ENCODE peak calls at places on chromosome 12, in five cellular contexts. M, Z, L, E and N are unnamed samples.

GRCh38 chr12:44046732-44047417 is 211.0 kb downstream of the TMEM117 start:
- DNase-seq in M (no peak), Z (no peak), L (no peak), E (no peak), N (no peak)

GRCh38 chr12:121232163-121232562 is 22.2 kb downstream of the P2RX4 start:
- DNase-seq in M (no peak), Z (no peak), L (no peak), E (no peak), N (no peak)

GRCh38 chr12:120110550-120111501 is 5.7 kb downstream of the RAB35 start:
- DNase-seq in M (no peak), Z (no peak), L (no peak), E (no peak), N (no peak)

GRCh38 chr12:7387289-7387688 is 56.7 kb downstream of the CD163L1 start:
- DNase-seq in M (no peak), Z (no peak), L (no peak), E (no peak), N (no peak)

GRCh38 chr12:128803788-128804187 is 20.0 kb downstream of the SLC15A4 start:
- DNase-seq in M (no peak), Z (no peak), L (no peak), E (no peak), N (no peak)

GRCh38 chr12:101209319-101210302 is at the start of gene SLC5A8:
- DNase-seq in M (no peak), Z (no peak), L (no peak), E (no peak), N (no peak)

GRCh38 chr12:113903381-113903863 is 62.7 kb downstream of the RBM19 start:
- DNase-seq in M (no peak), Z (no peak), L (no peak), E (no peak), N (peak)

GRCh38 chr12:81231574-81232368 is 153.9 kb downstream of the ACSS3 start:
- DNase-seq in M (no peak), Z (no peak), L (no peak), E (no peak), N (no peak)

GRCh38 chr12:103799504-103800251 is 41.4 kb downstream of the NT5DC3 start:
- DNase-seq in M (no peak), Z (no peak), L (no peak), E (no peak), N (no peak)

GRCh38 chr12:107096571-107096970 is 3.2 kb upstream of the CRY1 start:
- DNase-seq in M (no peak), Z (no peak), L (no peak), E (no peak), N (no peak)
- H3K27ac ChIP-seq in M (no peak), Z (no peak), L (no peak), E (no peak), N (no peak)

GRCh38 chr12:31517994-31518393 is 72.9 kb downstream of the DENND5B start:
- DNase-seq in M (no peak), Z (no peak), L (no peak), E (no peak), N (no peak)
- H3K27ac ChIP-seq in M (peak), Z (no peak), L (peak), E (no peak), N (peak)

GRCh38 chr12:93314177-93314497 is 63.6 kb upstream of the NUDT4 start:
- DNase-seq in M (no peak), Z (no peak), L (no peak), E (no peak), N (no peak)
- H3K27ac ChIP-seq in M (no peak), Z (no peak), L (no peak), E (no peak), N (no peak)

DNA sequence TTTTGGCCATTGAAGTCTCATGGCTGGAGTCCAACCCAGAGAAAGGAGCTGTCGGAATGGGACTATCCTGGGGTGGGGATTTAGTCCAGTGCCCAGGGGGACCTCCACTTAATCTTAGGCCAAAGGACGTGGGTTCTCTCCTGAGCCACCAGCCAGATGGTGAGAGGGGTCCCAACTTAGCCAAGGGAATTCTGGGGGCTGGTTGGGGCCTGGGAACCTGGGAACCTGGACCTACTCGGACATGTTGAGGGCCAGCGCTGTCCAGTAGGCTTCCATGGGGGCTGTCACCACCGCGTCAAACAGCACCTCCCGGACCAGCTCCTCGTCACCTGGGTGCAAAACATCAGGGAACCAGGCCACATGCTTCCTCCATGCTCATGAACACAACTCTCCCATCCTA is 33.4 kb downstream of the LRTM2 start:
- DNase-seq in M (no peak), Z (no peak), L (no peak), E (no peak), N (no peak)
- H3K27ac ChIP-seq in M (no peak), Z (no peak), L (no peak), E (no peak), N (no peak)

DNA sequence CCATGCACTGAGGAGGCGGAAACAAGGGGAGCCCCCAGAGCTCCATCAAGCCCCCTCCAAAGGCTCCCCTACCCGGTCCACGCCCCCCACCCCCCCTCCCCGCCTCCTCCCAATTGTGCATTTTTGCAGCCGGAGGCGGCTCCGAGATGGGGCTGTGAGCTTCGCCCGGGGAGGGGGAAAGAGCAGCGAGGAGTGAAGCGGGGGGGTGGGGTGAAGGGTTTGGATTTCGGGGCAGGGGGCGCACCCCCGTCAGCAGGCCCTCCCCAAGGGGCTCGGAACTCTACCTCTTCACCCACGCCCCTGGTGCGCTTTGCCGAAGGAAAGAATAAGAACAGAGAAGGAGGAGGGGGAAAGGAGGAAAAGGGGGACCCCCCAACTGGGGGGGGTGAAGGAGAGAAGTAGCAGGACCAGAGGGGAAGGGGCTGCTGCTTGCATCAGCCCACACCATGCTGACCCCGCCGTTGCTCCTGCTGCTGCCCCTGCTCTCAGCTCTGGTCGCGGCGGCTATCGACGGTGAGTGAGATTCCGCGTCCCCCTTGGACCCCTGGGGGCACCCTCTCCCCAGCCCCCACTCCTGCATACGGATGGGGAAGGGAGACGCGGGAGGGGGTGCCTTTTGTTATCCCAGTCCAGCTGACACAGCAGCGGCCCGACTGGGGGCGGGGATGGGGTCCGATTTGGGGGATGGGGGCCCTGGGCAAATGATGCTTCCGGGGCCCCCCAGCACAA is 400 bp downstream of the LRP1 start:
- DNase-seq in M (peak), Z (no peak), L (no peak), E (no peak), N (no peak)
- H3K27ac ChIP-seq in M (peak), Z (peak), L (no peak), E (peak), N (peak)

DNA sequence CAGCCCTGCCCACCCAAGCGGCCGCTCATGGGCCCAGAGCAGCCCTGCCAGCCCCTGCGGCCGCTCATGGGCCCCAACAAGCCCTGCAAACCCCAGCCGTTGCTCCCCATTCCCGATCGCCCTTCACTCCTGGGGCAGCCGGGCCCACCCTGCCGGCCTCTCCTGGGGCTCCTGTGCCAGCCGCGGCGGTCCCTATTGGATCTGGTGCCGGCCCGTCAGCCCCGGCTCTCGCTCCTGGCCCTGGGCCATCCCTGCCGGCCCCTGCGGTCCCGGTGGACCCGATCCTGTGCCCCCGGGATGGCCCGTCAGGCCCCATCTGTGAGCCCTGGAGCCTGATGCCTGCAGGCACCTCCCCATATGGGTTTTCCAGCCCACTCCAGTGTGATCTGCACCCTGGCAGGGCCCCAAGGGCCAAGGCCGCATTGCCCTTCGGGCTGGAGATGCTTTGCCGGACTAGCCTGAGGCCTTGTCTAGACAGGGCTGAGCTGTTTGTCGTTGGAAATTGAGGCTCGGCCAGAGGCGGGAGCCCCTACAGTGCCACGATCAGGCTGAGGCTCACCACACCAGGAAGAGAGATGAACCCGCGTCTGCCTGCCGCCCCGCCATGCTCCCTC is 20.3 kb downstream of the FBRSL1 start:
- DNase-seq in M (no peak), Z (no peak), L (no peak), E (no peak), N (no peak)
- H3K27ac ChIP-seq in M (no peak), Z (no peak), L (no peak), E (no peak), N (no peak)

DNA sequence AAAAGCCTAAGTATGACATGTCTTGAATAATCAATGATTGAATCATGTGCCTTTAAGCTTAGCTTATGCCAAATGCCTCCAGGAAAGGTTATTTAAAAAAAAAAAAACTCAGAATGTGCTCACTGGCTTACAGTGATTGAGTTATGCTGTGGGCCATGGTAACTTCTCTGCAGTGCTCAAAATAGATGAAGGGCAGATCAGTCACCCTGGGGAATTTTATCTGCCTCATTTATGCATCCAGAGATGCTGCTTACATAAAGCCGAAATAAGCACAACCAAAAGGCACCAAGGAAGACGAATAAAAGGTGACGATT is 118.7 kb upstream of the MDM1 start:
- DNase-seq in M (no peak), Z (no peak), L (no peak), E (no peak), N (no peak)
- H3K27ac ChIP-seq in M (peak), Z (no peak), L (no peak), E (no peak), N (peak)

GRCh38 chr12:51240971-51241370 is 2.3 kb downstream of the DAZAP2 start:
- DNase-seq in M (no peak), Z (no peak), L (no peak), E (no peak), N (peak)
- H3K27ac ChIP-seq in M (no peak), Z (no peak), L (no peak), E (no peak), N (no peak)

GRCh38 chr12:106227641-106228319 is 20.0 kb downstream of the CKAP4 start:
- DNase-seq in M (no peak), Z (no peak), L (no peak), E (no peak), N (no peak)
- H3K27ac ChIP-seq in M (no peak), Z (no peak), L (no peak), E (no peak), N (no peak)